ENCODE peak calls at places on chromosomes 7 and 10, in nine cellular contexts. A is stomach; J is upper lobe of left lung; V is IMR-90; I is naive thymus-derived CD4-positive, alpha-beta T cell; F is gastrocnemius medialis; Z is right lobe of liver; S is neuronal stem cell; L is H9. Y is an unnamed sample.

GRCh38 chr7:151310578-151310977 is 31.0 kb upstream of the NUB1 start:
- DNase-seq in A (no peak), J (no peak), V (peak; percentile 13), I (no peak), F (no peak), Z (no peak), S (no peak), L (no peak), Y (no peak)

GRCh38 chr7:35975851-35976454 is 175.1 kb downstream of the SEPTIN7 start:
- DNase-seq in A (no peak), J (no peak), V (peak; percentile 77), I (peak; percentile 58), F (no peak), Z (no peak), S (peak; percentile 66), L (no peak), Y (no peak)

GRCh38 chr10:5566606-5567005 is 41.8 kb downstream of the CALML3 start:
- DNase-seq in A (no peak), J (no peak), V (peak; percentile 45), I (no peak), F (no peak), Z (no peak), S (no peak), L (no peak), Y (no peak)

GRCh38 chr7:7970113-7970619 is 1.6 kb downstream of the GLCCI1 start:
- DNase-seq in A (no peak), J (no peak), V (no peak), I (no peak), F (no peak), Z (no peak), S (peak; percentile 14), L (no peak), Y (no peak)

GRCh38 chr10:7053195-7053594 is 357.6 kb downstream of the SFMBT2 start:
- DNase-seq in A (no peak), J (no peak), V (no peak), I (no peak), F (no peak), Z (no peak), S (no peak), L (no peak), Y (no peak)

GRCh38 chr10:93463723-93464511 is 18.2 kb downstream of the MYOF start:
- DNase-seq in A (no peak), J (no peak), V (peak; percentile 71), I (no peak), F (peak; percentile 26), Z (no peak), S (no peak), L (no peak), Y (no peak)

GRCh38 chr7:130648580-130648979 is 20.0 kb downstream of the COPG2 start:
- DNase-seq in A (no peak), J (no peak), V (no peak), I (no peak), F (no peak), Z (no peak), S (no peak), L (no peak), Y (no peak)

GRCh38 chr7:23022258-23022745 is 8.4 kb upstream of the HYCC1 start:
- DNase-seq in A (no peak), J (no peak), V (peak; percentile 95), I (no peak), F (no peak), Z (no peak), S (no peak), L (no peak), Y (no peak)

GRCh38 chr7:27921081-27921836 is 181.3 kb downstream of the TAX1BP1 start:
- DNase-seq in A (no peak), J (no peak), V (peak; percentile 92), I (peak; percentile 21), F (no peak), Z (no peak), S (peak; percentile 70), L (no peak), Y (no peak)

GRCh38 chr10:76577455-76577854 is 1060.2 kb downstream of the KCNMA1 start:
- DNase-seq in A (no peak), J (no peak), V (no peak), I (no peak), F (no peak), Z (no peak), S (no peak), L (no peak), Y (no peak)
- H3K9me3 ChIP-seq in A (peaks cover 4% of the 10 kb centered on the region), J (no peaks in the 10 kb centered on the region), V (no peaks in the 10 kb centered on the region), I (no peaks in the 10 kb centered on the region), F (no peaks in the 10 kb centered on the region), Z (no peaks in the 10 kb centered on the region), S (no peaks in the 10 kb centered on the region), L (no peaks in the 10 kb centered on the region), Y (no peaks in the 10 kb centered on the region)

DNA sequence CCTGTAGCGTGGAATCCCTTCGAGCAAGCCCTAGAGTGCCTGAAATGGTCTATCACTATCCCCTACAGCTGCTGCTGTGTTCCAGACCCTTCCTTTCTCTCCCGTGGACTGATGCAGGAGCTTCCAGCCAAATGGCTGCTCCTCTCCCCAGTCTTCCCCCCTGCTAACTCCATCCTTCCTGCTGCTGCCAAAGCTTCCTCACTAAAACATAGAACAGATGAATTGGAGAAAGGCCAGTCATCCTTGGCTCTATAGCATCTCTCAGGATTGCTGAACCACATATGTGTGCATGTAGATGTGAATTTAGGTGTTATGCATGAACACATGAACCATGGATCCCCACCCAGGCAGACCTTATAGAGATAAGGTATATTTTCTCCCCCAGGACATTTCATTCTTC is 60.7 kb downstream of the GPR26 start:
- DNase-seq in A (no peak), J (no peak), V (no peak), I (no peak), F (no peak), Z (no peak), S (no peak), L (no peak), Y (no peak)
- H3K9me3 ChIP-seq in A (no peaks in the 10 kb centered on the region), J (no peaks in the 10 kb centered on the region), V (peaks cover 36% of the 10 kb centered on the region), I (no peaks in the 10 kb centered on the region), F (no peaks in the 10 kb centered on the region), Z (no peaks in the 10 kb centered on the region), S (no peaks in the 10 kb centered on the region), L (no peaks in the 10 kb centered on the region), Y (no peaks in the 10 kb centered on the region)

GRCh38 chr7:157635669-157636068 is 298.9 kb downstream of the DNAJB6 start:
- DNase-seq in A (no peak), J (no peak), V (no peak), I (no peak), F (no peak), Z (no peak), S (no peak), L (no peak), Y (no peak)
- H3K9me3 ChIP-seq in A (peaks cover 14% of the 10 kb centered on the region), J (peaks cover 6% of the 10 kb centered on the region), V (peaks cover 27% of the 10 kb centered on the region), I (no peaks in the 10 kb centered on the region), F (no peaks in the 10 kb centered on the region), Z (no peaks in the 10 kb centered on the region), S (peaks cover 27% of the 10 kb centered on the region), L (no peaks in the 10 kb centered on the region), Y (peaks cover 3% of the 10 kb centered on the region)

GRCh38 chr7:157515342-157516041 is 178.7 kb downstream of the DNAJB6 start:
- DNase-seq in A (peak; percentile 19), J (peak; percentile 53), V (no peak), I (no peak), F (no peak), Z (no peak), S (no peak), L (no peak), Y (no peak)
- H3K9me3 ChIP-seq in A (peaks cover 5% of the 10 kb centered on the region), J (no peaks in the 10 kb centered on the region), V (peaks cover 31% of the 10 kb centered on the region), I (no peaks in the 10 kb centered on the region), F (no peaks in the 10 kb centered on the region), Z (no peaks in the 10 kb centered on the region), S (peaks cover 9% of the 10 kb centered on the region), L (no peaks in the 10 kb centered on the region), Y (no peaks in the 10 kb centered on the region)

GRCh38 chr7:158194365-158194900 is 393.2 kb downstream of the PTPRN2 start:
- DNase-seq in A (no peak), J (peak; percentile 48), V (no peak), I (no peak), F (no peak), Z (no peak), S (no peak), L (no peak), Y (no peak)
- H3K9me3 ChIP-seq in A (peaks cover 17% of the 10 kb centered on the region), J (no peaks in the 10 kb centered on the region), V (peaks cover 64% of the 10 kb centered on the region), I (no peaks in the 10 kb centered on the region), F (no peaks in the 10 kb centered on the region), Z (no peaks in the 10 kb centered on the region), S (peaks cover 3% of the 10 kb centered on the region), L (no peaks in the 10 kb centered on the region), Y (no peaks in the 10 kb centered on the region)

GRCh38 chr10:91104185-91105041 is 116.0 kb upstream of the PCGF5 start:
- DNase-seq in A (no peak), J (peak; percentile 2), V (no peak), I (no peak), F (no peak), Z (no peak), S (no peak), L (no peak), Y (no peak)
- H3K9me3 ChIP-seq in A (no peaks in the 10 kb centered on the region), J (no peaks in the 10 kb centered on the region), V (peaks cover 2% of the 10 kb centered on the region), I (no peaks in the 10 kb centered on the region), F (no peaks in the 10 kb centered on the region), Z (no peaks in the 10 kb centered on the region), S (peaks cover 6% of the 10 kb centered on the region), L (no peaks in the 10 kb centered on the region), Y (no peaks in the 10 kb centered on the region)

DNA sequence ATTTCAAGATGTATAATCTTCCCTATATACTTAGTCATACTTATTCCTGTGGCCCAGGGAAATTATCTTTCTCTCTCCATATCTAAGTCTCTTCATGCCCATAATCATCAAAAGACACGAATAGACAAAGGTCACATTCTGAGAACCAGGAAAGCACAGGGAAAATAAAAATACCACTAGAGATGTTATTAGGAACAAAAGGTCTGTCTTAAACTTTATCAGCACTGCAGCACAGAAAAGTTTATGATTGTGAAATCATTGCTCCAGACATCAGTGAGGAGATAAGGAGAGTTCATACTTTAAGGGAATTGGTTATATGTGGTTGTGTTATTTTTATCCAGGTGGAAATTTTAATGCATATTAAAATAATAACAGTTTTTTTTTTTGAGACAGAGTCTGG is 974.6 kb upstream of the CELF2 start:
- DNase-seq in A (no peak), J (no peak), V (no peak), I (no peak), F (no peak), Z (no peak), S (no peak), L (no peak), Y (no peak)
- H3K9me3 ChIP-seq in A (no peaks in the 10 kb centered on the region), J (no peaks in the 10 kb centered on the region), V (no peaks in the 10 kb centered on the region), I (no peaks in the 10 kb centered on the region), F (no peaks in the 10 kb centered on the region), Z (no peaks in the 10 kb centered on the region), S (no peaks in the 10 kb centered on the region), L (no peaks in the 10 kb centered on the region), Y (no peaks in the 10 kb centered on the region)

GRCh38 chr7:127367679-127368078 is 24.8 kb downstream of the ZNF800 start:
- DNase-seq in A (no peak), J (no peak), V (no peak), I (no peak), F (no peak), Z (no peak), S (no peak), L (no peak), Y (no peak)
- H3K9me3 ChIP-seq in A (no peaks in the 10 kb centered on the region), J (no peaks in the 10 kb centered on the region), V (no peaks in the 10 kb centered on the region), I (no peaks in the 10 kb centered on the region), F (no peaks in the 10 kb centered on the region), Z (no peaks in the 10 kb centered on the region), S (no peaks in the 10 kb centered on the region), L (no peaks in the 10 kb centered on the region), Y (no peaks in the 10 kb centered on the region)

GRCh38 chr7:52962402-52962801 is 73.0 kb upstream of the POM121L12 start:
- DNase-seq in A (no peak), J (no peak), V (no peak), I (no peak), F (no peak), Z (no peak), S (no peak), L (no peak), Y (no peak)
- H3K9me3 ChIP-seq in A (no peaks in the 10 kb centered on the region), J (no peaks in the 10 kb centered on the region), V (peaks cover 9% of the 10 kb centered on the region), I (no peaks in the 10 kb centered on the region), F (no peaks in the 10 kb centered on the region), Z (no peaks in the 10 kb centered on the region), S (peaks cover 4% of the 10 kb centered on the region), L (no peaks in the 10 kb centered on the region), Y (no peaks in the 10 kb centered on the region)